ENCODE peak calls at places on chromosomes 16 and 17, in four cellular contexts. J is GM06990, M is sigmoid colon, F is Peyer's patch. R is an unnamed sample.

GRCh38 chr17:10879110-10879509 is 41.2 kb upstream of the PIRT start:
- DNase-seq in J (no peak), M (no peak), F (no peak), R (peak; percentile 2)

GRCh38 chr16:84925092-84925772 is 86.1 kb downstream of the ZDHHC7 start:
- DNase-seq in J (no peak), M (peak; percentile 68), F (peak; percentile 76), R (peak; percentile 43)

GRCh38 chr16:31003744-31004143 is 6.7 kb downstream of the STX1B start:
- DNase-seq in J (no peak), M (no peak), F (no peak), R (no peak)

GRCh38 chr17:78304549-78305037 is 55.3 kb downstream of the SOCS3 start:
- DNase-seq in J (no peak), M (peak; percentile 83), F (no peak), R (no peak)

GRCh38 chr16:16158082-16158658 is 65.1 kb downstream of the ABCC6 start:
- DNase-seq in J (no peak), M (no peak), F (no peak), R (no peak)

GRCh38 chr16:14013571-14014283 is 57.4 kb upstream of the MRTFB start:
- DNase-seq in J (no peak), M (no peak), F (no peak), R (peak; percentile 95)

GRCh38 chr17:68562736-68563135 is 38.4 kb downstream of the FAM20A start:
- DNase-seq in J (no peak), M (no peak), F (no peak), R (no peak)

GRCh38 chr17:39036009-39036408 is 68.8 kb upstream of the FBXO47 start:
- DNase-seq in J (no peak), M (no peak), F (no peak), R (no peak)

GRCh38 chr16:72189865-72190371 is 18.0 kb upstream of the PMFBP1 start:
- DNase-seq in J (no peak), M (no peak), F (no peak), R (peak; percentile 93)

GRCh38 chr17:7321466-7321865 is 6.3 kb upstream of the GPS2 start:
- DNase-seq in J (no peak), M (no peak), F (no peak), R (no peak)

GRCh38 chr17:68843522-68843921 is 111.7 kb downstream of the ABCA8 start:
- DNase-seq in J (no peak), M (no peak), F (no peak), R (no peak)

GRCh38 chr17:40560592-40561293 is 4.5 kb downstream of the CCR7 start:
- DNase-seq in J (peak; percentile 91), M (no peak), F (peak; percentile 47), R (peak; percentile 95)

GRCh38 chr16:71894229-71894920 is 956 bp upstream of the IST1 start:
- DNase-seq in J (peak; percentile 50), M (peak; percentile 79), F (peak; percentile 65), R (peak; percentile 79)

GRCh38 chr16:87297918-87298631 is 19.1 kb downstream of the C16orf95 start:
- DNase-seq in J (no peak), M (no peak), F (no peak), R (peak; percentile 50)

GRCh38 chr16:87206646-87207451 is 110.3 kb downstream of the C16orf95 start:
- DNase-seq in J (no peak), M (no peak), F (no peak), R (peak; percentile 56)

GRCh38 chr17:55811536-55811935 is 60.7 kb downstream of the PCTP start:
- DNase-seq in J (no peak), M (peak; percentile 71), F (no peak), R (no peak)

GRCh38 chr17:57366558-57367351 is 110.4 kb downstream of the MSI2 start:
- DNase-seq in J (no peak), M (no peak), F (peak; percentile 5), R (no peak)

GRCh38 chr17:71033336-71033735 is 864.0 kb downstream of the KCNJ2 start:
- DNase-seq in J (no peak), M (no peak), F (no peak), R (no peak)

GRCh38 chr16:82699262-82699661 is 72.5 kb downstream of the CDH13 start:
- DNase-seq in J (no peak), M (no peak), F (no peak), R (no peak)

GRCh38 chr16:19167710-19168172 is 299 bp upstream of the SYT17 start:
- DNase-seq in J (peak; percentile 86), M (no peak), F (peak; percentile 86), R (peak; percentile 70)

GRCh38 chr17:73952498-73953205 is 250.8 kb upstream of the RPL38 start:
- DNase-seq in J (peak; percentile 22), M (no peak), F (peak; percentile 56), R (no peak)

GRCh38 chr17:72387969-72388368 is 267.1 kb downstream of the SOX9 start:
- DNase-seq in J (no peak), M (no peak), F (no peak), R (no peak)

GRCh38 chr16:5062790-5063765 is 2.7 kb downstream of the C16orf89 start:
- DNase-seq in J (no peak), M (peak; percentile 50), F (no peak), R (no peak)

GRCh38 chr17:67293251-67294203 is 48.5 kb upstream of the HELZ start:
- DNase-seq in J (peak; percentile 55), M (peak; percentile 76), F (peak; percentile 70), R (peak; percentile 71)

GRCh38 chr16:49537924-49538455 is 164.4 kb downstream of the C16orf78 start:
- DNase-seq in J (no peak), M (no peak), F (no peak), R (no peak)

GRCh38 chr16:19396555-19397011 is 21.1 kb upstream of the TMC5 start:
- DNase-seq in J (no peak), M (no peak), F (peak; percentile 60), R (no peak)

GRCh38 chr16:20265019-20265418 is 62.3 kb downstream of the GP2 start:
- DNase-seq in J (no peak), M (no peak), F (no peak), R (no peak)

GRCh38 chr17:68182940-68183551 is 64.8 kb upstream of the AMZ2 start:
- DNase-seq in J (peak; percentile 58), M (no peak), F (no peak), R (no peak)

GRCh38 chr16:9144106-9144505 is 52.7 kb downstream of the HAPSTR1 start:
- DNase-seq in J (no peak), M (no peak), F (no peak), R (no peak)

GRCh38 chr17:1604831-1605528 is 23.7 kb downstream of the SLC43A2 start:
- DNase-seq in J (no peak), M (no peak), F (no peak), R (no peak)

GRCh38 chr16:56997931-56998330 is 8.6 kb downstream of the NLRC5 start:
- DNase-seq in J (no peak), M (peak; percentile 5), F (no peak), R (no peak)

GRCh38 chr16:5069854-5070253 is 1.8 kb upstream of the ALG1 start:
- DNase-seq in J (no peak), M (peak; percentile 25), F (no peak), R (no peak)

GRCh38 chr17:81295678-81296381 is 723 bp upstream of the SLC38A10 start:
- DNase-seq in J (peak; percentile 53), M (no peak), F (peak; percentile 81), R (peak; percentile 56)

GRCh38 chr17:58313815-58314705 is 14.5 kb downstream of the TSPOAP1 start:
- DNase-seq in J (no peak), M (no peak), F (no peak), R (no peak)

GRCh38 chr17:30113213-30113612 is 3.4 kb upstream of the NSRP1 start:
- DNase-seq in J (no peak), M (no peak), F (no peak), R (no peak)

GRCh38 chr17:63039342-63039741 is 73.3 kb downstream of the TANC2 start:
- DNase-seq in J (no peak), M (no peak), F (no peak), R (no peak)

GRCh38 chr17:38885728-38886642 is 16.1 kb downstream of the LASP1 start:
- DNase-seq in J (no peak), M (no peak), F (no peak), R (peak; percentile 77)

GRCh38 chr16:68759062-68759461 is 22.0 kb downstream of the CDH1 start:
- DNase-seq in J (no peak), M (no peak), F (no peak), R (no peak)

GRCh38 chr16:68760671-68761275 is 23.7 kb downstream of the CDH1 start:
- DNase-seq in J (peak; percentile 76), M (no peak), F (no peak), R (peak; percentile 55)

GRCh38 chr16:68764866-68765265 is 27.8 kb downstream of the CDH1 start:
- DNase-seq in J (peak; percentile 54), M (no peak), F (no peak), R (peak; percentile 23)

GRCh38 chr16:68768170-68768569 is 31.1 kb downstream of the CDH1 start:
- DNase-seq in J (no peak), M (no peak), F (no peak), R (no peak)

GRCh38 chr16:68762996-68763756 is 26.1 kb downstream of the CDH1 start:
- DNase-seq in J (no peak), M (no peak), F (no peak), R (no peak)
- H3K4me3 ChIP-seq in J (no peak overlapping the region), M (no peak overlapping the region), F (no peak overlapping the region), R (no peak overlapping the region)

GRCh38 chr17:4366312-4367063 is at the start of gene UBE2G1:
- DNase-seq in J (peak; percentile 99), M (peak; percentile 99), F (peak; percentile 100), R (peak; percentile 98)
- TF ChIP-seq CTCF in J (peak; percentile 22), M (no peak), F (peak; percentile 51), R (peak; percentile 61)

GRCh38 chr17:75640556-75641119 is 7.4 kb downstream of the SMIM5 start:
- DNase-seq in J (no peak), M (no peak), F (no peak), R (no peak)
- H3K4me3 ChIP-seq in J (no peak overlapping the region), M (no peak overlapping the region), F (no peak overlapping the region), R (no peak overlapping the region)

DNA sequence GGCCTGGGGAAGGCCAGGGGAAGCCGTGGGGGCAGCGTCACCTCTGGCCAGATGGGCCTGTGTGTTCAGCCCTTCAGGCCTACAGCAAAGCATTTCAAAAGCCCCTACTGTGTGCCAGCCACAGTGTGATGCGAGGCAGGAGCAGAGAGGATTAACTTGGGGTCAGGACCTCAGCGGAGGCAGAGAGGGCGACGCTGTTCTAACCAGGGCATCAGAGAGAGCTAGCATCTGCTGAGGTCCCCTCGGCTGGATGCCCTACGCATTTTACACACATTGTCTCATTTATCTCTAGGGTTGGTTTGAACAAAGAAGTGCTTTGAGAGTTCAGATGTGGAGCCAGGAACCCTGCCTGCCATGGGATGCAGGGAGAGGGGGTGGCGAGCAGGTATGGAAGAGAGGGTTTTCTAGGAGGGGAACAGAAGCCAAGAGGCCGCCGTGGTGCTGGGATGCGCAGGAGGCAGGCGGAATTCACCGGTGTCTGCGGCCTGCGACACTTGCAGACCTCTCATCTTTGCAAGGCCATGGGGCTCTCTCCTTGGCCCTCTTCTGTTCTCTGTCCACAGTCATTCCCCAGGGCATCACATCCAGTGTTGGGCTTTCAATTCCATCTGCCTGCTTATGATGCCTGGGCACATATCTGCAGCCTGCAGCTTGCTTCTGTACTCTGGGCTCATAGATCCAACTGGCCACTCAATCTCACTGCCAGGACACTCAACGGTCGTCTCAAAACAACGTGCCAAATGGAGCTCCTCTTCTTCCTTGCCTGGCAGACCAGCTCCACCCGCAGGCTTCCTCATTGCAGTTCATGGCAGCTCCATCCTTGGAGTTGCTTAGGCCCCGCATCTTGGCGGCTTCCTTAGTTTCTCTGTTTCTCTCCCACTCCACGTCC is 8.1 kb upstream of the NKD1 start:
- DNase-seq in J (no peak), M (no peak), F (no peak), R (no peak)
- TF ChIP-seq CTCF in J (no peak), M (no peak), F (no peak), R (no peak)